ENCODE peak calls at places on chromosomes 12 and 14, in six cellular contexts. W is cardiac fibroblast, G is kidney epithelial cell, C is right lobe of liver, V is GM06990, K is foreskin fibroblast. T is an unnamed sample.

GRCh38 chr12:119673634-119674033 is 5.7 kb downstream of the PRKAB1 start:
- DNase-seq in V (no peak), G (no peak), K (no peak), C (no peak), W (no peak), T (no peak)

GRCh38 chr12:108697905-108698304 is 33.4 kb downstream of the CORO1C start:
- DNase-seq in G (no peak), V (no peak), C (no peak), K (no peak), W (no peak), T (no peak)

GRCh38 chr12:105468464-105468863 is 138.0 kb downstream of the C12orf75 start:
- DNase-seq in G (no peak), V (no peak), C (no peak), W (no peak), K (no peak), T (no peak)

GRCh38 chr14:32702571-32702970 is 236.1 kb upstream of the NPAS3 start:
- DNase-seq in V (no peak), K (no peak), C (peak), G (no peak), W (peak), T (no peak)

GRCh38 chr12:26817183-26817591 is 15.8 kb downstream of the ITPR2 start:
- DNase-seq in W (no peak), K (no peak), G (no peak), V (peak), C (no peak), T (no peak)

GRCh38 chr12:46886541-46887041 is 60.8 kb upstream of the SLC38A4 start:
- DNase-seq in W (peak), V (no peak), K (peak), C (no peak), G (peak), T (no peak)

GRCh38 chr12:132171293-132171967 is 27.2 kb downstream of the NOC4L start:
- DNase-seq in W (no peak), V (no peak), C (peak), G (no peak), K (no peak), T (no peak)

GRCh38 chr14:51430600-51430999 is 190.6 kb downstream of the TMX1 start:
- DNase-seq in V (no peak), K (no peak), W (peak), G (no peak), C (no peak), T (no peak)

GRCh38 chr14:75307700-75308379 is 29.2 kb downstream of the FOS start:
- DNase-seq in G (no peak), W (peak), C (peak), V (peak), K (peak), T (no peak)

GRCh38 chr14:75303415-75303814 is 24.8 kb downstream of the FOS start:
- DNase-seq in V (no peak), K (peak), W (peak), G (no peak), C (peak), T (no peak)

GRCh38 chr14:75310295-75311059 is 31.8 kb downstream of the FOS start:
- DNase-seq in K (peak), V (no peak), C (peak), W (peak), G (no peak), T (no peak)

GRCh38 chr14:75301666-75302325 is 23.2 kb downstream of the FOS start:
- DNase-seq in C (peak), K (peak), G (no peak), W (peak), V (peak), T (no peak)

DNA sequence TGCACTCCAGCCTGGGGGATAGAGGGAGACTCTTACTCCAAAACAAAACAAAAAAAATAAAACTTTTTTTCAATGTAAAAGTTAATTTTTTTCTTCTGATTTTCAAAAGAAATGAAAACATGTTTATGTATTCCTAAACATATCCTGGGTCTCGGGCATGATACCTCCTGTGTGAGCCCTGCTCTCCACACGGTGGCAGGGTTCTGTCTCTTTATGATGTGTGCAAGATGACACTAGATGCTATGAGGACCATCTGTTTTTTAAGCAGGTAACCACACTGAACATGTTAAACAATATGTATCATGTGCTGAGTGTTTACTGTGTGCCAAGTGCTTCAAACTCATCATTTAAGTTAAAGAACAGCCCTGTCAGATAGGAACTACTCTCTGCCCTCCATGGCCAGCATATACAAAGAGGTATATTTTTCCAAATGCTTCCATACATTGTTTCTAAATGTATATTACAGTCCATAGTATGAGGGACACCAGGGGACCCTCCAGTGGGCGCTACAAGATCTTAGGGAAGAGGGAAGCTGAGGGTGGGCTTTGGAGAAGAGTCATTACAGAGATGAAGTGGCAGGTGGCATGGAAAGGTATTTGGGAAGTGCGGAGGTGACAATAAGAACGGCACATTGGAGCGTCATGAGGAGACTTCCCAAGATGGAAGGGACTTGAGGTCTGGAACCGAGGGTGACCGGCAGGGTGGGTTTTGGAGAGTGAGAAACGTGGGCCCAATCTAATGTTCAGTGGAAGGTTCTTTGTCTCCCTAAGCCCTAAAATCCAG is 28.5 kb downstream of the FOS start:
- DNase-seq in W (peak), V (no peak), C (no peak), K (peak), G (no peak), T (no peak)
- H3K4me3 ChIP-seq in W (no peak), V (no peak), C (no peak), K (no peak), G (no peak), T (no peak)

GRCh38 chr14:93940437-93940836 is 13.3 kb downstream of the FAM181A start:
- DNase-seq in C (no peak), W (no peak), K (no peak), G (no peak), V (no peak), T (no peak)

GRCh38 chr14:93937519-93937918 is 10.4 kb downstream of the FAM181A start:
- DNase-seq in V (no peak), W (no peak), G (no peak), K (no peak), C (no peak), T (no peak)

GRCh38 chr14:93941293-93941910 is 14.3 kb downstream of the FAM181A start:
- DNase-seq in V (no peak), G (peak), W (peak), K (peak), C (no peak), T (peak)

GRCh38 chr14:93938766-93939303 is 11.7 kb downstream of the FAM181A start:
- DNase-seq in G (no peak), V (no peak), C (no peak), K (no peak), W (no peak), T (no peak)

DNA sequence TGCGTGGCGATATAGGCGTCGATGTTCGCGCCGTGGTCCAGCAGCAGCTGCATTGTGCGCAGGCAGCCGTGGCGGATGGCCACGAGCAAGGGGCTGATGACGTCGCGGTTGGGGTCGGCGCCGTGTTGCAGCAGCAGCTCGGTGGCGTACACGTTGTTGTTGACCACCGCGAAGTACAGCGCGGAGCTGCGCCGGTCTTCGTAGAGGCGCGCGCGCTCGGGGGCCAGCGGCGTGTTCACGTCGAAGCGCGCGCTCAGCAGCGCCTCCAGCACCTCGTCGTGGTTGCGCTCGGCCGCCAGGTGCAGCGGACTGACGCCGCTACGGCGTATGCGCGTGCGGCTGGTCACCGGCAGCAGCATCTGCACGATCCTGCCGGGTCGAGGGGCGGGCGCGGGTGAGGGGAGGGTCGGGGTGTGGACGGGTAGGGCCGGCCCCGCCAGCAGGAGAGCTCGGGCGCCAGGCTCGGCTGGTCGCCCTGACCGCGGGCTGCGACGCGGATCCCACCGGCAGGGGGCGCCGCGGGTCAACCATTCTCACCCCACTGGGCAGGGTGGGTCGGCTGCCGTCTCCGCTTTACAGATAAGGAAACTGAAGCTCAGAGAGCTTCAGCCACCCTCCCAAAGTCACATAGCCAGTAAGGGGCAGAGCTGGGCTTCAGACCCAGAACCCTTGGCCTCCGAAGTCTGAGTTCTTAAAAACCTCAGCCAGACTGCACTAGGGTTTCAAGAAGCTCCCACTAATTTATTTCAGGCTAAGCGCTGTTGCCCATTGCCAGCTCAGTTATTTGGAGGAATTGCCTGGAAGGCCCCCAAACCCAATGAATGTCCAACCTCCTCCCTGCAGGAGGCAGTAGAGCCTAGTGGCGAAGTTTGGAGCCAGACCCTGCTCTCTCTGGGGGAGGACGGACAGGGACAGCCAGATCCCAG is 12.4 kb downstream of the FAM181A start:
- DNase-seq in C (peak), W (peak), G (no peak), K (peak), V (peak), T (no peak)
- TF ChIP-seq CTCF in C (peak), W (peak), G (peak), K (peak), V (peak), T (peak)

DNA sequence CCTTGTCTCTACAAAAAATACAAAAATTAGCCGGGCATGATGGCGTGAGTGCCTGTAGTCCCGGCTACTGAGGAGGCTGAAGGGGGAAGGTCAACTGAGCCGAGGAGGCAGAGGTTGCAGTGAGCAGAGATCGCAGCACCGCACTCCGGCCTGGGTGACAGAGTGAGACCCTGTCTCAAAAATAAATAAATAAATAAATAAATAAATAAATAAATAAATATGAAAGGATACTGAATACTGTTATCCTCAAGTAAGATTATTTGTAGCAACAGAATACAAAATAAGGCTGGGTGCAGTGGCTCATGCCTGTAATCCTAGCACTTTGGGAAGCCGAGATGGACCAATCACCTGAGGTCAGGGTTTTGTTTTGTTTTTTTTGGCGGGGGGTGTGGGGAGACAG is 1.9 kb downstream of the RNF41 start:
- DNase-seq in V (no peak), C (no peak), W (no peak), G (no peak), K (no peak), T (no peak)
- H3K4me3 ChIP-seq in V (peak), C (no peak), W (no peak), G (no peak), K (peak), T (peak)

GRCh38 chr12:121230538-121230907 is 20.6 kb downstream of the P2RX4 start:
- DNase-seq in C (no peak), V (no peak), W (no peak), K (no peak), G (no peak), T (no peak)
- TF ChIP-seq CTCF in C (no peak), V (no peak), W (no peak), K (no peak), G (no peak), T (no peak)

GRCh38 chr14:45065951-45066350 is 18.0 kb upstream of the PRPF39 start:
- DNase-seq in V (no peak), G (no peak), W (no peak), C (no peak), K (no peak), T (no peak)

GRCh38 chr14:45065540-45065939 is 18.4 kb upstream of the PRPF39 start:
- DNase-seq in K (no peak), G (no peak), V (no peak), W (no peak), C (no peak), T (no peak)

GRCh38 chr14:45066667-45067066 is 17.2 kb upstream of the PRPF39 start:
- DNase-seq in V (no peak), K (no peak), G (no peak), W (no peak), C (no peak), T (no peak)

GRCh38 chr14:45070215-45070614 is 13.7 kb upstream of the PRPF39 start:
- DNase-seq in V (no peak), K (peak), W (peak), G (no peak), C (no peak), T (no peak)

GRCh38 chr14:45068396-45068795 is 15.5 kb upstream of the PRPF39 start:
- DNase-seq in K (no peak), G (no peak), W (no peak), C (no peak), V (no peak), T (no peak)
- H3K4me3 ChIP-seq in K (no peak), G (no peak), W (no peak), C (no peak), V (no peak), T (no peak)

DNA sequence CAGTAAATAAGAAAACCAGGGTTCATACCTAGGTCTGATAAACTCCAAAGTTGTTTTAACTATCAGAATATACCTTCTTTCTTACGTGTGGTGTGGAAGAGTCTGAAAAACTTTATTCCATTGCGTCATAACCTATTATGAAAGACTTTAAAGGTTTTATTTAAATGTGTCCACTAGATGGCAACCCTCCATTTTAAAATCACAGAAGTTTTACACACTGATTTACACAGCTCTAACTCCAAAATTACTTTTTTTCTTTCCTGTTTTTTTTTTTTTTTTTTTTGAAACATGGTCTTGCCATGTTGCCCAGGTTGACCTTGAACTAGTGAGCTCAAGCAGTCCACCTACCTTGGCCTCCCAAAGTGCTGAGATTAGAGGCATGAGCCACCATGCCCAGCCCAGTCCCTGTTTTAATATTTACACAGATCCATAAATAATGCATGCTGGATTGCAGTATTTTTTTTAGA is 17.3 kb upstream of the TMPRSS12 start:
- DNase-seq in K (peak), G (peak), C (no peak), W (peak), V (peak), T (peak)
- TF ChIP-seq CTCF in K (no peak), G (peak), C (peak), W (peak), V (peak), T (peak)